ENCODE peak calls at places on chromosomes 16 and 17, in five cellular contexts. N is GM23248; F is activated CD8-positive, alpha-beta T cell treated with anti-CD3 and anti-CD28 coated beads, Interleukin-2, amount 10 ng/mL, durations not matched to agents 7 days and 5 days; J is heart right ventricle; W is RWPE1. E is an unnamed sample.

GRCh38 chr17:27446569-27447301 is 9.5 kb upstream of the KSR1 start:
- DNase-seq in N (peak; percentile 87), F (no peak), J (no peak), W (peak; percentile 25), E (no peak)

GRCh38 chr17:57645950-57646686 is 99.0 kb downstream of the CCDC182 start:
- DNase-seq in N (peak; percentile 34), F (peak; percentile 37), J (no peak), W (no peak), E (no peak)

GRCh38 chr17:77385750-77386501 is 245.2 kb downstream of the SEC14L1 start:
- DNase-seq in N (peak; percentile 64), F (no peak), J (peak; percentile 67), W (no peak), E (no peak)

GRCh38 chr16:57569306-57569946 is 27.0 kb downstream of the ADGRG5 start:
- DNase-seq in N (no peak), F (no peak), J (no peak), W (no peak), E (no peak)

GRCh38 chr16:27742333-27742732 is 192.4 kb downstream of the KATNIP start:
- DNase-seq in N (no peak), F (no peak), J (no peak), W (peak; percentile 36), E (no peak)

GRCh38 chr16:85425061-85425662 is 188.0 kb upstream of the GSE1 start:
- DNase-seq in N (no peak), F (no peak), J (no peak), W (no peak), E (no peak)

GRCh38 chr17:64001763-64002529 is 3.8 kb downstream of the PRR29 start:
- DNase-seq in N (no peak), F (no peak), J (peak; percentile 61), W (no peak), E (no peak)

GRCh38 chr17:69773081-69773480 is 301.9 kb upstream of the KCNJ16 start:
- DNase-seq in N (no peak), F (no peak), J (no peak), W (no peak), E (no peak)

GRCh38 chr17:45292696-45293412 is 24.0 kb downstream of the MAP3K14 start:
- DNase-seq in N (no peak), F (no peak), J (no peak), W (no peak), E (no peak)

GRCh38 chr17:7676533-7676932 is 10.8 kb downstream of the TP53 start:
- DNase-seq in N (no peak), F (no peak), J (no peak), W (no peak), E (no peak)

GRCh38 chr17:82351713-82352488 is 7.1 kb upstream of the TEX19 start:
- DNase-seq in N (peak; percentile 92), F (peak; percentile 90), J (peak; percentile 76), W (peak; percentile 64), E (peak; percentile 91)

GRCh38 chr16:69724414-69724873 is 1.9 kb downstream of the NQO1 start:
- DNase-seq in N (no peak), F (no peak), J (no peak), W (no peak), E (no peak)

GRCh38 chr16:74868501-74868900 is 93.9 kb upstream of the FA2H start:
- DNase-seq in N (peak; percentile 53), F (peak; percentile 24), J (no peak), W (peak; percentile 39), E (no peak)

E was measured in KBM-7.